ENCODE peak calls at places on chromosomes 4 and X, in five cellular contexts. E is MM.1S, G is suprapubic skin, L is gastrocnemius medialis, W is upper lobe of left lung. B is an unnamed sample.

GRCh38 chr4:82428969-82429727 is 1.1 kb downstream of the HNRNPDL start:
- DNase-seq in E (peak), G (peak), L (peak), W (peak), B (peak)

GRCh38 chr4:81405900-81406401 is 65.8 kb downstream of the RASGEF1B start:
- DNase-seq in E (peak), G (no peak), L (peak), W (no peak), B (no peak)

GRCh38 chr4:70651864-70652506 is 14.3 kb downstream of the JCHAIN start:
- DNase-seq in E (peak), G (no peak), L (no peak), W (no peak), B (no peak)

GRCh38 chr4:52410971-52411370 is 248.1 kb downstream of the USP46 start:
- DNase-seq in E (no peak), G (no peak), L (no peak), W (no peak), B (no peak)

GRCh38 chrX:10098235-10098819 is 58.4 kb upstream of the CLCN4 start:
- DNase-seq in E (peak), G (no peak), L (no peak), W (peak), B (no peak)

GRCh38 chrX:53257166-53257565 is 24.2 kb downstream of the IQSEC2 start:
- DNase-seq in E (no peak), G (no peak), L (no peak), W (no peak), B (no peak)

GRCh38 chrX:54271661-54272060 is 86.2 kb downstream of the WNK3 start:
- DNase-seq in E (no peak), G (no peak), L (no peak), W (no peak), B (no peak)

GRCh38 chr4:3856604-3857204 is 90.5 kb downstream of the ADRA2C start:
- DNase-seq in E (no peak), G (no peak), L (no peak), W (no peak), B (no peak)

GRCh38 chrX:133297284-133297683 is 79.1 kb upstream of the TFDP3 start:
- DNase-seq in E (no peak), G (no peak), L (no peak), W (no peak), B (no peak)

GRCh38 chr4:41598580-41598979 is 60.6 kb downstream of the LIMCH1 start:
- DNase-seq in E (no peak), G (no peak), L (no peak), W (no peak), B (no peak)

GRCh38 chr4:6953751-6954380 is 44.2 kb downstream of the TBC1D14 start:
- DNase-seq in E (no peak), G (peak), L (no peak), W (peak), B (no peak)

GRCh38 chr4:117429061-117429460 is 343.7 kb upstream of the TRAM1L1 start:
- DNase-seq in E (no peak), G (no peak), L (no peak), W (no peak), B (no peak)

GRCh38 chrX:40088299-40088625 is 9.5 kb downstream of the BCOR start:
- DNase-seq in E (no peak), G (no peak), L (no peak), W (no peak), B (no peak)

GRCh38 chrX:10574663-10575062 is 45.7 kb downstream of the MID1 start:
- DNase-seq in E (no peak), G (no peak), L (no peak), W (no peak), B (no peak)

GRCh38 chrX:153649915-153650782 is 3.1 kb downstream of the DUSP9 start:
- DNase-seq in E (no peak), G (peak), L (no peak), W (no peak), B (no peak)

GRCh38 chrX:72308566-72309296 is 3.0 kb upstream of the CITED1 start:
- DNase-seq in E (peak), G (no peak), L (no peak), W (peak), B (peak)

GRCh38 chr4:95061220-95061619 is 303.5 kb downstream of the BMPR1B start:
- DNase-seq in E (no peak), G (no peak), L (no peak), W (no peak), B (no peak)

GRCh38 chr4:153610623-153611376 is 73.3 kb upstream of the TLR2 start:
- DNase-seq in E (no peak), G (no peak), L (no peak), W (no peak), B (no peak)

DNA sequence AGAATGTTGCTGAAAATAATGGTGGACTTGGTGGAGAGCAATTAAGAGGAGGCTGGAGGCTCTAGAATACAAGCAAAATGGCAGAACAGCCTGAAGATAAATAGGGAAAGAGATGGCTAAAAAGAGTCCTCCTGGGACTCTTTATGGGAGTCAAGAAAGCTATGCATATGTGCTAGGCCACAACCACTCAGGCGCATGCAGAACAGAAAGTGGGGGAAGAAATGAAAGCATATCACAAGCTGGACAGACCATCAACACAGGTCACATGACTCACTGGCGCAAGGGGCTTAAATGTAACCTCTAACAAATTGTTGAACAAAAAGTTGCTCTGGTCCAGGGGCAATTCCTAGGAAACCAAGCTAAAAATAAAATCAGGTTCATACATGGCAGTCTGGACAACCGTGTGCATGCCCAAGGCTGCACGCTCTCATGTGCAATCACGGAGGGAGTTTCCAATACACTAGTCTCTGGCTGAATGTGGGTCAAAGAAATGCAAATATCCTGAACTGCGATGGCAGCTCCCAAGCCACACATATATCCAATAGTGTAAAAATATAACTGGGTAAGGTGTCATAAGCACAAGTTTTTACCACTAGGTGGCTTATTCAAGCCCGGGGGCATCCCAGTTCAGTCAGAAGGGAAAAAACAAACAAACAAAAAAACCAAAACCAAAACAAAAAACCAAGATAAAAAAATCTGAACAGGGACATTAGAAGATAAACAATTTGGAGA is 45.4 kb downstream of the ZNF711 start:
- DNase-seq in E (peak), G (no peak), L (no peak), W (no peak), B (no peak)
- TF ChIP-seq CTCF in E (peak), G (no peak), L (no peak), W (no peak), B (no peak)

GRCh38 chrX:43562372-43562771 is 93.7 kb upstream of the MAOA start:
- DNase-seq in E (no peak), G (no peak), L (no peak), W (no peak), B (no peak)

GRCh38 chrX:43566170-43566569 is 89.9 kb upstream of the MAOA start:
- DNase-seq in E (no peak), G (no peak), L (no peak), W (no peak), B (no peak)

GRCh38 chrX:43560247-43560946 is 95.7 kb upstream of the MAOA start:
- DNase-seq in E (no peak), G (no peak), L (no peak), W (no peak), B (no peak)

GRCh38 chrX:43559643-43560042 is 96.5 kb upstream of the MAOA start:
- DNase-seq in E (peak), G (no peak), L (no peak), W (peak), B (no peak)

GRCh38 chrX:43564953-43565352 is 91.1 kb upstream of the MAOA start:
- DNase-seq in E (no peak), G (no peak), L (no peak), W (no peak), B (no peak)
- TF ChIP-seq CTCF in E (no peak), G (no peak), L (no peak), W (no peak), B (no peak)

GRCh38 chr4:165698272-165698671 is 174.8 kb upstream of the TLL1 start:
- DNase-seq in E (no peak), G (no peak), L (no peak), W (no peak), B (no peak)

GRCh38 chr4:165700855-165701254 is 172.2 kb upstream of the TLL1 start:
- DNase-seq in E (no peak), G (no peak), L (no peak), W (no peak), B (no peak)
- TF ChIP-seq CTCF in E (no peak), G (no peak), L (no peak), W (no peak), B (peak)

DNA sequence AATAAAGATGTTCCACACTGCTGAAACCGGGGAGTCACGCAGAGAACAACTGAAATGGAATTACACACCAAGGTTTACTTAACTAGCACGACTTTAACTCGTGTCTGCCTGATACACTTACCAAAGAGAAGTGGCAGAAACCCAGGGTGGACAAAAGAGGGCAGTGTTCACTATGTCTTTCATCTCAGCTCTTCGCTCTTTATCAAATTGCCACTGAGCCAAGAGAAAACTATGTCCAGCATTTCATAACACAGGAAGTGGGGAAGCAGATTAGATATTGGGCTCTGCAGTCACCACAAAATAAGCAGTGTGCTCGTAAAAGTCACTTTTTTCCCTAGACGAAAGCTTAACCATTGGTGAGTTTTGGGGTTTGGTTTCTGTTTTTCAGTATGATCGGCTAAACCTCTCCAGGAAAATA is 155.7 kb downstream of the CHIC2 start:
- DNase-seq in E (peak), G (no peak), L (peak), W (peak), B (no peak)
- TF ChIP-seq CTCF in E (peak), G (no peak), L (peak), W (peak), B (peak)

GRCh38 chr4:184117662-184118199 is 99.9 kb downstream of the ENPP6 start:
- DNase-seq in E (no peak), G (no peak), L (no peak), W (no peak), B (no peak)

GRCh38 chr4:184111433-184111832 is 106.2 kb downstream of the ENPP6 start:
- DNase-seq in E (no peak), G (no peak), L (no peak), W (no peak), B (no peak)

GRCh38 chr4:184115399-184115798 is 102.3 kb downstream of the ENPP6 start:
- DNase-seq in E (no peak), G (no peak), L (no peak), W (no peak), B (no peak)

GRCh38 chr4:184112006-184112550 is 105.6 kb downstream of the ENPP6 start:
- DNase-seq in E (no peak), G (no peak), L (no peak), W (no peak), B (no peak)

DNA sequence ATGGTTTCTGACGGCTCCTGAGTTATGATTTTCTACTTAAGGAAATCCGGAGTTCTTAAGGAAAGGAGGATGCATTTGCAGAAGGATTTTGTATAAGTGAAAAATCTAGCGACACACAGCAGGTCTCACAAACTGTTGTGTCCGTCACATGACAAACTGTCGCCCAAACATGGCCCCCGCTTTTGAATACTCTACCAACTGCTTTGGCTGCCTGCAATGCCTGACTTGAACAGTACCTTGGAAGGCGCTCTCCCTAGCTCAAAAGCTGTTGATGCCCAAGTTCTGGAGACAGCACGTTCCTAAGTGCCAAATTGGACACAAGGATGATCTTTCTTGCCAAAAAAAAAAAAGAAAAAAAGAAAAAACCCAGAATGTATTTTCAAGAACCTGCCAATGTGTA is 103.2 kb downstream of the ENPP6 start:
- DNase-seq in E (no peak), G (no peak), L (no peak), W (no peak), B (no peak)
- TF ChIP-seq CTCF in E (no peak), G (no peak), L (no peak), W (no peak), B (no peak)

GRCh38 chr4:154928640-154929257 is 147.7 kb downstream of the RBM46 start:
- DNase-seq in E (no peak), G (no peak), L (no peak), W (no peak), B (no peak)
- TF ChIP-seq CTCF in E (peak), G (no peak), L (no peak), W (no peak), B (peak)

GRCh38 chr4:15144967-15145295 is 142.7 kb downstream of the CPEB2 start:
- DNase-seq in E (no peak), G (no peak), L (no peak), W (no peak), B (no peak)

GRCh38 chr4:15145709-15146108 is 143.4 kb downstream of the CPEB2 start:
- DNase-seq in E (no peak), G (no peak), L (no peak), W (no peak), B (no peak)

GRCh38 chr4:15143551-15143950 is 141.3 kb downstream of the CPEB2 start:
- DNase-seq in E (no peak), G (no peak), L (no peak), W (no peak), B (no peak)

GRCh38 chr4:15142201-15142600 is 139.9 kb downstream of the CPEB2 start:
- DNase-seq in E (no peak), G (no peak), L (no peak), W (no peak), B (no peak)

GRCh38 chr4:15144249-15144966 is 142.1 kb downstream of the CPEB2 start:
- DNase-seq in E (no peak), G (no peak), L (no peak), W (no peak), B (no peak)
- TF ChIP-seq CTCF in E (no peak), G (no peak), L (no peak), W (no peak), B (no peak)

GRCh38 chr4:125317526-125317880 is 2.7 kb downstream of the FAT4 start:
- DNase-seq in E (peak), G (no peak), L (no peak), W (no peak), B (no peak)
- TF ChIP-seq CTCF in E (peak), G (no peak), L (no peak), W (peak), B (peak)

GRCh38 chr4:178599521-178599920 is 1157.3 kb upstream of the AGA start:
- DNase-seq in E (no peak), G (no peak), L (no peak), W (no peak), B (no peak)
- TF ChIP-seq CTCF in E (no peak), G (no peak), L (no peak), W (no peak), B (peak)